ENCODE peak calls at places on chromosomes 3 and 15, in ten cellular contexts. A is NB4, Z is neural crest cell, I is GM13977, P is left lung, F is nephron progenitor cell, V is bronchial epithelial cell, Q is mucosa of descending colon, M is sigmoid colon, H is RWPE1. D is an unnamed sample.

GRCh38 chr15:33067456-33067855 is 127.1 kb downstream of the FMN1 start:
- DNase-seq in A (no peak), Z (no peak), I (no peak), P (no peak), F (no peak), V (peak), Q (no peak), M (no peak), H (no peak), D (no peak)

GRCh38 chr15:90749754-90750153 is 32.6 kb downstream of the BLM start:
- DNase-seq in A (peak), Z (no peak), I (no peak), P (no peak), F (no peak), V (no peak), Q (no peak), M (no peak), H (no peak), D (no peak)

GRCh38 chr3:150106752-150107428 is 136.2 kb upstream of the PFN2 start:
- DNase-seq in A (peak), Z (no peak), I (no peak), P (no peak), F (peak), V (peak), Q (no peak), M (no peak), H (no peak), D (no peak)

GRCh38 chr15:99369250-99369649 is 118.0 kb downstream of the LRRC28 start:
- DNase-seq in A (peak), Z (no peak), I (no peak), P (no peak), F (no peak), V (no peak), Q (no peak), M (no peak), H (no peak), D (no peak)

GRCh38 chr3:42660898-42661297 is 7.4 kb downstream of the ZBTB47 start:
- DNase-seq in A (peak), Z (no peak), I (peak), P (no peak), F (no peak), V (no peak), Q (no peak), M (no peak), H (no peak), D (peak)

GRCh38 chr3:181700168-181701087 is 11.3 kb upstream of the SOX2 start:
- DNase-seq in A (peak), Z (peak), I (peak), P (no peak), F (peak), V (peak), Q (peak), M (no peak), H (peak), D (peak)

GRCh38 chr15:85750319-85750806 is 44.4 kb downstream of the KLHL25 start:
- DNase-seq in A (peak), Z (no peak), I (no peak), P (peak), F (no peak), V (no peak), Q (peak), M (peak), H (no peak), D (peak)

GRCh38 chr3:159804726-159805410 is 183.8 kb upstream of the IL12A start:
- DNase-seq in A (peak), Z (peak), I (peak), P (peak), F (peak), V (peak), Q (peak), M (peak), H (peak), D (peak)

GRCh38 chr3:129758921-129759320 is 134.6 kb downstream of the TMCC1 start:
- DNase-seq in A (no peak), Z (no peak), I (no peak), P (no peak), F (no peak), V (no peak), Q (no peak), M (no peak), H (no peak), D (no peak)

GRCh38 chr3:31077826-31078225 is 183.4 kb upstream of the GADL1 start:
- DNase-seq in A (no peak), Z (no peak), I (no peak), P (no peak), F (no peak), V (peak), Q (no peak), M (no peak), H (no peak), D (no peak)

GRCh38 chr15:65057549-65057940 is 10.2 kb downstream of the RASL12 start:
- DNase-seq in A (no peak), Z (no peak), I (no peak), P (no peak), F (no peak), V (no peak), Q (no peak), M (peak), H (no peak), D (no peak)

GRCh38 chr15:98381446-98381845 is 266.9 kb upstream of the IGF1R start:
- DNase-seq in A (no peak), Z (no peak), I (no peak), P (no peak), F (no peak), V (peak), Q (no peak), M (no peak), H (no peak), D (no peak)

GRCh38 chr3:4350789-4351163 is 47.6 kb downstream of the SETMAR start:
- DNase-seq in A (peak), Z (peak), I (peak), P (no peak), F (peak), V (peak), Q (peak), M (no peak), H (peak), D (peak)

GRCh38 chr3:195302436-195302835 is 31.5 kb upstream of the XXYLT1 start:
- DNase-seq in A (no peak), Z (no peak), I (no peak), P (no peak), F (no peak), V (no peak), Q (no peak), M (no peak), H (no peak), D (no peak)

GRCh38 chr3:37713820-37714204 is 147.9 kb upstream of the CTDSPL start:
- DNase-seq in A (no peak), Z (no peak), I (no peak), P (no peak), F (no peak), V (no peak), Q (no peak), M (no peak), H (no peak), D (no peak)

GRCh38 chr15:33547876-33548275 is 237.1 kb downstream of the RYR3 start:
- DNase-seq in A (peak), Z (peak), I (no peak), P (peak), F (peak), V (peak), Q (peak), M (no peak), H (peak), D (no peak)

GRCh38 chr3:168094877-168095610 is 680 bp downstream of the GOLIM4 start:
- DNase-seq in A (peak), Z (peak), I (peak), P (peak), F (peak), V (peak), Q (peak), M (peak), H (peak), D (peak)

GRCh38 chr3:177195242-177195940 is 1.9 kb downstream of the TBL1XR1 start:
- DNase-seq in A (peak), Z (no peak), I (no peak), P (no peak), F (peak), V (peak), Q (peak), M (no peak), H (peak), D (no peak)

GRCh38 chr15:74156678-74157411 is 16.7 kb upstream of the ISLR start:
- DNase-seq in A (no peak), Z (no peak), I (peak), P (no peak), F (no peak), V (no peak), Q (no peak), M (no peak), H (no peak), D (no peak)

GRCh38 chr3:130276203-130276803 is 69.2 kb upstream of the COL6A5 start:
- DNase-seq in A (peak), Z (peak), I (peak), P (no peak), F (peak), V (peak), Q (peak), M (no peak), H (peak), D (peak)

GRCh38 chr15:81749667-81750360 is 296.0 kb downstream of the MEX3B start:
- DNase-seq in A (no peak), Z (no peak), I (no peak), P (no peak), F (no peak), V (no peak), Q (no peak), M (no peak), H (no peak), D (no peak)

GRCh38 chr15:38072007-38072506 is 137.6 kb downstream of the TMCO5A start:
- DNase-seq in A (no peak), Z (no peak), I (no peak), P (no peak), F (peak), V (no peak), Q (no peak), M (peak), H (no peak), D (no peak)

GRCh38 chr15:70669966-70670658 is 93.2 kb downstream of the UACA start:
- DNase-seq in A (no peak), Z (no peak), I (no peak), P (no peak), F (no peak), V (no peak), Q (peak), M (no peak), H (no peak), D (no peak)

GRCh38 chr15:70563561-70564095 is 199.7 kb downstream of the UACA start:
- DNase-seq in A (no peak), Z (no peak), I (no peak), P (no peak), F (no peak), V (no peak), Q (no peak), M (peak), H (no peak), D (no peak)

GRCh38 chr15:22227961-22228762 is 147.8 kb downstream of the OR4M2 start:
- DNase-seq in A (no peak), Z (no peak), I (no peak), P (no peak), F (no peak), V (no peak), Q (no peak), M (no peak), H (no peak), D (no peak)

GRCh38 chr3:139439278-139439677 is 37.0 kb downstream of the RBP2 start:
- DNase-seq in A (no peak), Z (no peak), I (no peak), P (no peak), F (no peak), V (no peak), Q (no peak), M (no peak), H (no peak), D (no peak)

GRCh38 chr3:142633073-142633472 is 36.9 kb downstream of the PLS1 start:
- DNase-seq in A (no peak), Z (no peak), I (no peak), P (no peak), F (no peak), V (no peak), Q (no peak), M (no peak), H (no peak), D (no peak)

GRCh38 chr3:174541708-174542107 is 317.4 kb upstream of the NAALADL2 start:
- DNase-seq in A (no peak), Z (no peak), I (no peak), P (no peak), F (no peak), V (peak), Q (no peak), M (no peak), H (no peak), D (no peak)

GRCh38 chr3:121979734-121980449 is 42.2 kb downstream of the ILDR1 start:
- DNase-seq in A (no peak), Z (no peak), I (no peak), P (no peak), F (no peak), V (peak), Q (no peak), M (no peak), H (peak), D (no peak)

GRCh38 chr3:113241292-113242033 is 30.1 kb downstream of the BOC start:
- DNase-seq in A (peak), Z (peak), I (no peak), P (no peak), F (peak), V (no peak), Q (no peak), M (no peak), H (no peak), D (no peak)
- TF ChIP-seq CTCF in A (no peak), Z (no peak), I (no peak), P (no peak), F (no peak), V (no peak), Q (no peak), M (no peak), H (no peak), D (no peak)

GRCh38 chr3:67384790-67385397 is 269.5 kb downstream of the SUCLG2 start:
- DNase-seq in A (peak), Z (peak), I (peak), P (peak), F (peak), V (peak), Q (peak), M (no peak), H (no peak), D (peak)
- TF ChIP-seq CTCF in A (peak), Z (peak), I (peak), P (no peak), F (peak), V (peak), Q (peak), M (no peak), H (peak), D (peak)

GRCh38 chr3:146682176-146682575 is 77.0 kb upstream of the PLSCR5 start:
- DNase-seq in A (no peak), Z (no peak), I (no peak), P (no peak), F (no peak), V (peak), Q (no peak), M (no peak), H (no peak), D (no peak)
- TF ChIP-seq CTCF in A (no peak), Z (no peak), I (no peak), P (no peak), F (no peak), V (no peak), Q (no peak), M (no peak), H (no peak), D (no peak)

GRCh38 chr3:185242642-185243041 is 11.2 kb downstream of the EHHADH start:
- DNase-seq in A (no peak), Z (no peak), I (no peak), P (no peak), F (no peak), V (no peak), Q (no peak), M (no peak), H (no peak), D (no peak)
- TF ChIP-seq CTCF in A (no peak), Z (no peak), I (no peak), P (no peak), F (no peak), V (no peak), Q (no peak), M (no peak), H (no peak), D (no peak)

GRCh38 chr15:78506971-78507830 is at the start of gene HYKK:
- DNase-seq in A (peak), Z (peak), I (peak), P (peak), F (peak), V (peak), Q (peak), M (peak), H (peak), D (peak)
- TF ChIP-seq CTCF in A (no peak), Z (peak), I (no peak), P (no peak), F (no peak), V (peak), Q (no peak), M (peak), H (peak), D (no peak)

GRCh38 chr15:67080900-67081431 is 15.6 kb downstream of the SMAD3 start:
- DNase-seq in A (peak), Z (no peak), I (peak), P (peak), F (no peak), V (no peak), Q (no peak), M (peak), H (no peak), D (peak)
- TF ChIP-seq CTCF in A (peak), Z (no peak), I (peak), P (peak), F (no peak), V (no peak), Q (no peak), M (no peak), H (no peak), D (peak)

GRCh38 chr15:45635191-45635638 is 386 bp downstream of the SQOR start:
- DNase-seq in A (peak), Z (peak), I (peak), P (peak), F (peak), V (no peak), Q (peak), M (peak), H (no peak), D (no peak)
- TF ChIP-seq CTCF in A (peak), Z (peak), I (peak), P (peak), F (peak), V (peak), Q (peak), M (peak), H (peak), D (peak)

DNA sequence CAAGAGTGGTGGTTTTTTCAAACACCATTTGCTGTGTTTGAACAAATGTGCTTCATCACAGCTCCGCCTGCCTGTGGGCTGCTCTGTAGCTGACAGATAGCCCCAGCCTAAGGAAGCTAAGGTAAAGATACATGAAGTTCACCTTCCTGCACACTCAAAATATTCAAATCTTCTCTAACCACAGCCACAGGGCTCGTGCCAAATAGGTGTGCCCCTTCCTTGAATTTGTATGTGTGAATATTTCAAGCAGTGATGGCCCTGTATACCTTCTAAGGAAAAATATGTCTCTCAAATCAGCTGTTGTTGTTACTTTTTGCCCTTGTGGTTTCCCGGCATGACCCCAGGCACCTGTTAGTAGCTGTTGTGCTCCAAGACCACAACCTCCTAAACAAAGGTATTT is 92.8 kb downstream of the CCNL1 start:
- DNase-seq in A (no peak), Z (no peak), I (no peak), P (no peak), F (no peak), V (no peak), Q (no peak), M (no peak), H (no peak), D (no peak)
- TF ChIP-seq CTCF in A (no peak), Z (no peak), I (peak), P (no peak), F (no peak), V (no peak), Q (no peak), M (no peak), H (no peak), D (no peak)

GRCh38 chr15:88489321-88489720 is 21.8 kb downstream of the MRPS11 start:
- DNase-seq in A (no peak), Z (no peak), I (no peak), P (no peak), F (no peak), V (no peak), Q (no peak), M (no peak), H (no peak), D (no peak)
- TF ChIP-seq CTCF in A (peak), Z (no peak), I (peak), P (no peak), F (no peak), V (no peak), Q (no peak), M (no peak), H (no peak), D (no peak)

DNA sequence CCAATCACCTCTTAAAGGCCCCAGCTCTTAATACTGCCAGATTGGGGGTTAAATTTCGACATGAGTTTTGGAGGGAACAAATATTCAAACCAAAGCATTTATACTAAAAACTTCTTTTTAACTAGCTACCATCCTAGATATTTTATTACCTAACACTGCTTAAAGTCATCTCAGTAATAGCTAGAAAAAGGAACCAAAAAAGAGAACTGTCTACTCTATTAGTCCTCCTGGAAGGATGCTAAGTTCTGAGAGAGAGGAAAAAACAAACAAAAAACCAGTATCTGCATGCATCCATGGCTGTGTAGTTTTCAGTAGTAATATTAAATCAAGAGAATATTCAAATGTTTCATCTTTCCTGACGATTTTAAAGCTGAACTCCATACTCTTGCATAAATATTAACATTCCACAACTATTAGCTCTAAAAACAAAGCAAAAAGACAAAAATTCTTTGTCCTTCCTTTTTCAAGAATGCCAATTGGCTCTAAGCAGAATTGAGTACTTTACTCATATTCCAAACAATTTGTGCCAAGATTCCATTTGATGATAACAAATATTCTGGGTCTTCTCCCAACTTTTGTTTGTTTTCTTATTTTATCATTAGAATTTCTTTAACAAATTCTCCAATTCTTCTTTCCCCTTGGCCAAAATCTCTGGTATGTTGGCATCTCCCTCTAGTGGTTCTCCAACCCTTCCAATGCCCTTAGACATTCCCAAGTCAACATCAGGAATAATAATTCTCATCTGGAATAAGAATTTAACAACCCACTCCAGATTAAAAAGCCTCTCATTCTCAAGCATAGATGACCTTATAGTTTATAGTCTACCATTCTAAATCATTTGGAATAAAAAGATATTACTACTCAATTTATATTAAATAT is 5.5 kb downstream of the CPOX start:
- DNase-seq in A (no peak), Z (no peak), I (no peak), P (no peak), F (no peak), V (no peak), Q (no peak), M (no peak), H (no peak), D (no peak)
- TF ChIP-seq CTCF in A (no peak), Z (peak), I (peak), P (no peak), F (no peak), V (peak), Q (no peak), M (no peak), H (no peak), D (no peak)

D was measured in GM13976.